ENCODE peak calls at places on chromosomes 1 and 21, in five cellular contexts. V is memory B cell, O is left lung, I is B cell, C is HCT116. R is an unnamed sample.
A peak's percentile ranks its signal among the peaks of the same experiment; 100 is the strongest.

GRCh38 chr21:20259035-20259867 is 739.0 kb upstream of the NCAM2 start:
- ATAC-seq in V (no peak), O (peak; percentile 36), I (no peak), C (no peak), R (no peak)

GRCh38 chr21:15204887-15205286 is 140.1 kb upstream of the NRIP1 start:
- ATAC-seq in V (no peak), O (no peak), I (no peak), C (no peak), R (no peak)

GRCh38 chr1:101338714-101339430 is 102.1 kb downstream of the S1PR1 start:
- ATAC-seq in V (no peak), O (no peak), I (no peak), C (no peak), R (peak; percentile 43)

GRCh38 chr1:115363171-115363570 is 25.1 kb upstream of the NGF start:
- ATAC-seq in V (no peak), O (no peak), I (no peak), C (no peak), R (no peak)

GRCh38 chr1:66626261-66626660 is 92.3 kb downstream of the SGIP1 start:
- ATAC-seq in V (no peak), O (no peak), I (no peak), C (no peak), R (no peak)

GRCh38 chr1:101438359-101438758 is 201.5 kb downstream of the S1PR1 start:
- ATAC-seq in V (peak; percentile 51), O (no peak), I (peak; percentile 29), C (peak; percentile 73), R (no peak)

GRCh38 chr1:172533511-172534116 is 664 bp downstream of the SUCO start:
- ATAC-seq in V (peak; percentile 12), O (peak; percentile 38), I (no peak), C (peak; percentile 30), R (peak; percentile 29)

GRCh38 chr1:183002797-183003594 is 20.2 kb upstream of the LAMC1 start:
- ATAC-seq in V (no peak), O (peak; percentile 70), I (no peak), C (no peak), R (peak; percentile 68)

GRCh38 chr1:18870325-18870865 is 10.9 kb upstream of the TAS1R2 start:
- ATAC-seq in V (no peak), O (no peak), I (no peak), C (no peak), R (no peak)

GRCh38 chr1:219476116-219476515 is 136.8 kb downstream of the ZC3H11B start:
- ATAC-seq in V (no peak), O (no peak), I (no peak), C (no peak), R (no peak)

GRCh38 chr1:53362851-53363642 is 35.2 kb upstream of the LRP8 start:
- ATAC-seq in V (no peak), O (no peak), I (no peak), C (peak; percentile 89), R (no peak)

GRCh38 chr1:19367584-19368041 is 55.5 kb downstream of the SLC66A1 start:
- ATAC-seq in V (no peak), O (no peak), I (no peak), C (no peak), R (peak; percentile 27)

GRCh38 chr1:220784751-220785150 is 2.0 kb upstream of the MTARC1 start:
- ATAC-seq in V (no peak), O (no peak), I (no peak), C (no peak), R (no peak)

GRCh38 chr1:83509229-83509870 is 489.6 kb downstream of the TTLL7 start:
- ATAC-seq in V (no peak), O (peak; percentile 87), I (no peak), C (no peak), R (no peak)

GRCh38 chr21:32770514-32771133 is 931 bp downstream of the PAXBP1 start:
- ATAC-seq in V (no peak), O (peak; percentile 2), I (no peak), C (peak; percentile 3), R (no peak)

GRCh38 chr1:9097947-9098705 is 28.7 kb upstream of the SLC2A5 start:
- ATAC-seq in V (no peak), O (no peak), I (no peak), C (no peak), R (no peak)

R was measured in esophagus mucosa.